ENCODE peak calls at places on chromosomes 2 and 18, in eight cellular contexts. One of them, this sample, is unnamed.

GRCh38 chr2:101329026-101329425 is 20.5 kb upstream of the RNF149 start:
- DNase-seq in stimulated activated CD8-positive, alpha-beta memory T cell treated with anti-CD3 and anti-CD28 coated beads, Interleukin-12 subunit alpha, Interleukin-12 subunit beta, amount 100 ng/mL, for 1 hour: no peak
- DNase-seq in fibroblast of mammary gland: no peak
- DNase-seq in WTC11: no peak
- DNase-seq in GM13976: no peak
- DNase-seq in SK-MEL-5: no peak
- DNase-seq in AG20443: no peak
- DNase-seq in cardiac muscle cell: no peak
- DNase-seq in this sample: no peak

GRCh38 chr2:222919841-222920609 is 59.2 kb downstream of the ACSL3 start:
- DNase-seq in stimulated activated CD8-positive, alpha-beta memory T cell treated with anti-CD3 and anti-CD28 coated beads, Interleukin-12 subunit alpha, Interleukin-12 subunit beta, amount 100 ng/mL, for 1 hour: no peak
- DNase-seq in fibroblast of mammary gland: peak
- DNase-seq in WTC11: no peak
- DNase-seq in GM13976: no peak
- DNase-seq in SK-MEL-5: peak
- DNase-seq in AG20443: peak
- DNase-seq in cardiac muscle cell: peak
- DNase-seq in this sample: no peak

GRCh38 chr2:97714950-97715652 is 1.7 kb downstream of the ZAP70 start:
- DNase-seq in stimulated activated CD8-positive, alpha-beta memory T cell treated with anti-CD3 and anti-CD28 coated beads, Interleukin-12 subunit alpha, Interleukin-12 subunit beta, amount 100 ng/mL, for 1 hour: no peak
- DNase-seq in fibroblast of mammary gland: no peak
- DNase-seq in WTC11: no peak
- DNase-seq in GM13976: no peak
- DNase-seq in SK-MEL-5: no peak
- DNase-seq in AG20443: no peak
- DNase-seq in cardiac muscle cell: no peak
- DNase-seq in this sample: no peak

GRCh38 chr2:61016392-61017002 is 1.0 kb upstream of the PEX13 start:
- DNase-seq in stimulated activated CD8-positive, alpha-beta memory T cell treated with anti-CD3 and anti-CD28 coated beads, Interleukin-12 subunit alpha, Interleukin-12 subunit beta, amount 100 ng/mL, for 1 hour: no peak
- DNase-seq in fibroblast of mammary gland: no peak
- DNase-seq in WTC11: no peak
- DNase-seq in GM13976: peak
- DNase-seq in SK-MEL-5: peak
- DNase-seq in AG20443: no peak
- DNase-seq in cardiac muscle cell: no peak
- DNase-seq in this sample: no peak

GRCh38 chr18:76336241-76336640 is 158.8 kb downstream of the ZNF516 start:
- DNase-seq in stimulated activated CD8-positive, alpha-beta memory T cell treated with anti-CD3 and anti-CD28 coated beads, Interleukin-12 subunit alpha, Interleukin-12 subunit beta, amount 100 ng/mL, for 1 hour: no peak
- DNase-seq in fibroblast of mammary gland: no peak
- DNase-seq in WTC11: no peak
- DNase-seq in GM13976: no peak
- DNase-seq in SK-MEL-5: no peak
- DNase-seq in AG20443: no peak
- DNase-seq in cardiac muscle cell: no peak
- DNase-seq in this sample: peak

GRCh38 chr2:234674781-234675201 is 177.9 kb upstream of the ARL4C start:
- DNase-seq in stimulated activated CD8-positive, alpha-beta memory T cell treated with anti-CD3 and anti-CD28 coated beads, Interleukin-12 subunit alpha, Interleukin-12 subunit beta, amount 100 ng/mL, for 1 hour: no peak
- DNase-seq in fibroblast of mammary gland: peak
- DNase-seq in WTC11: no peak
- DNase-seq in GM13976: no peak
- DNase-seq in SK-MEL-5: no peak
- DNase-seq in AG20443: peak
- DNase-seq in cardiac muscle cell: peak
- DNase-seq in this sample: no peak

GRCh38 chr2:58261215-58261614 is 20.1 kb upstream of the FANCL start:
- DNase-seq in stimulated activated CD8-positive, alpha-beta memory T cell treated with anti-CD3 and anti-CD28 coated beads, Interleukin-12 subunit alpha, Interleukin-12 subunit beta, amount 100 ng/mL, for 1 hour: no peak
- DNase-seq in fibroblast of mammary gland: no peak
- DNase-seq in WTC11: no peak
- DNase-seq in GM13976: no peak
- DNase-seq in SK-MEL-5: no peak
- DNase-seq in AG20443: no peak
- DNase-seq in cardiac muscle cell: no peak
- DNase-seq in this sample: no peak

GRCh38 chr2:73933194-73933593 is 6.5 kb downstream of the DGUOK start:
- DNase-seq in stimulated activated CD8-positive, alpha-beta memory T cell treated with anti-CD3 and anti-CD28 coated beads, Interleukin-12 subunit alpha, Interleukin-12 subunit beta, amount 100 ng/mL, for 1 hour: no peak
- DNase-seq in fibroblast of mammary gland: peak
- DNase-seq in WTC11: no peak
- DNase-seq in GM13976: no peak
- DNase-seq in SK-MEL-5: no peak
- DNase-seq in AG20443: no peak
- DNase-seq in cardiac muscle cell: no peak
- DNase-seq in this sample: peak

GRCh38 chr2:140761807-140762206 is 1369.0 kb downstream of the LRP1B start:
- DNase-seq in stimulated activated CD8-positive, alpha-beta memory T cell treated with anti-CD3 and anti-CD28 coated beads, Interleukin-12 subunit alpha, Interleukin-12 subunit beta, amount 100 ng/mL, for 1 hour: no peak
- DNase-seq in fibroblast of mammary gland: no peak
- DNase-seq in WTC11: no peak
- DNase-seq in GM13976: no peak
- DNase-seq in SK-MEL-5: no peak
- DNase-seq in AG20443: no peak
- DNase-seq in cardiac muscle cell: no peak
- DNase-seq in this sample: no peak

GRCh38 chr2:12555012-12555645 is 161.6 kb upstream of the TRIB2 start:
- DNase-seq in stimulated activated CD8-positive, alpha-beta memory T cell treated with anti-CD3 and anti-CD28 coated beads, Interleukin-12 subunit alpha, Interleukin-12 subunit beta, amount 100 ng/mL, for 1 hour: no peak
- DNase-seq in fibroblast of mammary gland: peak
- DNase-seq in WTC11: no peak
- DNase-seq in GM13976: peak
- DNase-seq in SK-MEL-5: peak
- DNase-seq in AG20443: peak
- DNase-seq in cardiac muscle cell: peak
- DNase-seq in this sample: no peak